ENCODE peak calls at places on chromosomes 11 and 22, in four cellular contexts. M, F, E and U are unnamed samples. For H3K4me1 and H3K36me3, the result is how much of the 10 kb centered on the place peaks cover.

GRCh38 chr11:64743591-64744543 is at the start of gene RASGRP2:
- DNase-seq in M (no peak), F (peak), E (peak), U (peak)

GRCh38 chr11:65976216-65977176 is 15.0 kb downstream of the SART1 start:
- DNase-seq in M (no peak), F (no peak), E (no peak), U (no peak)

GRCh38 chr11:16788141-16789060 is 50.0 kb downstream of the C11orf58 start:
- DNase-seq in M (peak), F (peak), E (peak), U (peak)

GRCh38 chr22:50714631-50715179 is 23.3 kb upstream of the ACR start:
- DNase-seq in M (no peak), F (no peak), E (no peak), U (no peak)

GRCh38 chr22:28977481-28977971 is 84.1 kb downstream of the C22orf31 start:
- DNase-seq in M (no peak), F (no peak), E (peak), U (no peak)

GRCh38 chr11:68982134-68982533 is 1.3 kb upstream of the MRGPRD start:
- DNase-seq in M (no peak), F (no peak), E (no peak), U (no peak)

GRCh38 chr11:62830904-62831519 is 839 bp downstream of the STX5 start:
- DNase-seq in M (no peak), F (peak), E (no peak), U (no peak)

GRCh38 chr11:14449302-14449714 is 50.3 kb downstream of the COPB1 start:
- DNase-seq in M (no peak), F (no peak), E (peak), U (no peak)

GRCh38 chr11:103529217-103529684 is 420.0 kb downstream of the DYNC2H1 start:
- DNase-seq in M (no peak), F (no peak), E (peak), U (no peak)

GRCh38 chr22:28231423-28231822 is 312.4 kb upstream of the PITPNB start:
- DNase-seq in M (peak), F (no peak), E (peak), U (peak)

GRCh38 chr22:50548046-50548912 is 2.6 kb downstream of the KLHDC7B start:
- DNase-seq in M (no peak), F (no peak), E (peak), U (no peak)

GRCh38 chr11:42777776-42778175 is 534.0 kb upstream of the API5 start:
- DNase-seq in M (no peak), F (no peak), E (no peak), U (no peak)

GRCh38 chr11:125517116-125517804 is 21.2 kb upstream of the FEZ1 start:
- DNase-seq in M (peak), F (peak), E (peak), U (peak)

GRCh38 chr11:69307421-69307820 is 13.5 kb downstream of the MYEOV start:
- DNase-seq in M (no peak), F (no peak), E (no peak), U (no peak)

GRCh38 chr11:69662806-69663205 is 12.3 kb downstream of the LTO1 start:
- DNase-seq in M (no peak), F (no peak), E (no peak), U (peak)

GRCh38 chr11:93267383-93267782 is 63.2 kb upstream of the DEUP1 start:
- DNase-seq in M (no peak), F (no peak), E (no peak), U (peak)

GRCh38 chr11:2891291-2891690 is 5.7 kb upstream of the CDKN1C start:
- DNase-seq in M (no peak), F (peak), E (no peak), U (peak)

GRCh38 chr11:198236-198806 is 5.4 kb downstream of the SCGB1C1 start:
- DNase-seq in M (no peak), F (no peak), E (no peak), U (peak)

GRCh38 chr11:2927851-2928604 is 1.2 kb downstream of the PHLDA2 start:
- DNase-seq in M (no peak), F (peak), E (peak), U (no peak)

GRCh38 chr22:26436903-26437515 is 7.9 kb downstream of the ASPHD2 start:
- DNase-seq in M (no peak), F (no peak), E (no peak), U (no peak)

GRCh38 chr11:85826096-85826855 is 15.3 kb upstream of the SYTL2 start:
- DNase-seq in M (no peak), F (peak), E (peak), U (peak)

GRCh38 chr11:85823816-85824215 is 12.9 kb upstream of the SYTL2 start:
- DNase-seq in M (no peak), F (no peak), E (no peak), U (no peak)

GRCh38 chr11:111429066-111429506 is 50.0 kb upstream of the POU2AF1 start:
- DNase-seq in M (peak), F (peak), E (peak), U (peak)

GRCh38 chr11:113698515-113698914 is 7.6 kb downstream of the TMPRSS5 start:
- DNase-seq in M (no peak), F (no peak), E (no peak), U (no peak)

GRCh38 chr11:96579642-96580041 is 189.8 kb downstream of the JRKL start:
- DNase-seq in M (no peak), F (no peak), E (no peak), U (no peak)

GRCh38 chr11:2580444-2581050 is 119.2 kb downstream of the KCNQ1OT1 start:
- DNase-seq in M (no peak), F (no peak), E (no peak), U (peak)

GRCh38 chr22:49528420-49528720 is 299.3 kb downstream of the BRD1 start:
- DNase-seq in M (no peak), F (no peak), E (no peak), U (no peak)

GRCh38 chr11:114623720-114624119 is 28.1 kb upstream of the NXPE4 start:
- DNase-seq in M (no peak), F (no peak), E (no peak), U (peak)

GRCh38 chr11:7548659-7549283 is 35.0 kb downstream of the PPFIBP2 start:
- DNase-seq in M (no peak), F (peak), E (no peak), U (peak)

GRCh38 chr22:19411690-19412045 is 19.9 kb downstream of the HIRA start:
- DNase-seq in M (no peak), F (no peak), E (no peak), U (no peak)

GRCh38 chr22:45757068-45757467 is 85.4 kb downstream of the ATXN10 start:
- DNase-seq in M (peak), F (no peak), E (peak), U (peak)

DNA sequence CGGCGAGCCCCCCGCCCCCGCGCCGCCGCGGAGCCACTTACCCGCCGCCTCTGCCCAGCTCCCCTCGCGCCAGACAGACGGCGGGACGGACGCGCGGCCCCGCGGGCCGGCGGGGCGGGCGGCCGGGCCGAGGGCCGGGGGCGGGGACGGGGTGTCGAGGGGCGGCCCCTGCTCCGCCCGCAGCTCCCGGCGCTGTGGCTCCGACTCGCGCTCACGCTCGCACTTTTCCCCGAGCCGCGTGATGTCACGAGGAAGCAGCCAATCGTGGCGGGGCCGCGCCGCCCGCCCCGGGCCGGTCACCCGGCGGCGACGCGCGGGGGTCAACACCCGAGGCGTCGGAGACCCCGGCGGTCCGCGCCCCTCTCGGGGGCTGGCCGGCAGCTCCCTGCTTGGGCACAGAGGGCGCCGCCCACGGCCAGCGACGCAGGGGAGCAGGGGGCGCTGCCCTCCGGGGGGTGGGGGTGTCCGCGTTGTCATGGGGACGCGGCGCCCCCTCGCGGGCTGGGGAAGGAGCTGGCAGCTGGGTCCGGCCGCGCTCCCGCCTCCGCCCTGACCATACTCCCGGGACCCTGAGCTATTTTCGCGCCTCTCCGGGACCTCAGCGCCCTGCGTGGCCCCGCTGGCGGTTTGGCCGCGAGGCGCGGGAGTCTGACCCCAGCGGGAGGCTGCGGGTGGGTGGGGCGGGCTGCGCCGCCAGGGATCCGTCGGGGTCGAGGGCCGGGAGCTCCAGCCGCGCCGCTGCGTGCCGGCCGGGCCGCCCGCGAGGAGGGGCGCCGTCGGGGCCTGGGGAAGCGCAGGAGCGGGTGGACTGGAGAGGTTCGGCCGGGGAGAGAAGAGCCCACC is at the start of gene CHRM4:
- DNase-seq in M (no peak), F (peak), E (peak), U (peak)
- H3K4me1 ChIP-seq in M (under half), F (half or more), E (under half), U (under half)

GRCh38 chr11:102318469-102318868 is 1.2 kb downstream of the BIRC3 start:
- DNase-seq in M (no peak), F (no peak), E (peak), U (no peak)
- H3K9ac ChIP-seq in M (no peak), F (no peak), E (no peak), U (no peak)

DNA sequence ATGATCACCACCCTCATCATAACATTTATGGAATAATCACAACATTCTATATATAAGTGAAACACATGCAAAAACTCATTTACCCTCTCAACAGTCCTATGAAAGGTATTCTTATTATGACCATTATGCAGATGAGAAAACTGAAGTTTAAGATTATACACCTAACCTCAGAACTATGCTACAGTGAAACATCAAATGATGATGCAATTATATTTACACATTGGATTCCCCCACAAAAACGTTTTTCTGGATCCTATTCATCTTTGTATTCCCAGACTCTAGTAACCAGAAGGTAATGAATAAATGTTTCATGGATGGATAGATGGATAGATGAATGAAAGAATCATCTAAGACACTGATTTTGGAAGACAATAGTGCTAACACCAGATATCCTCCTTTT is 54.8 kb downstream of the TCP11L1 start:
- DNase-seq in M (no peak), F (no peak), E (no peak), U (no peak)
- H3K36me3 ChIP-seq in M (half or more), F (under half), E (under half), U (half or more)

DNA sequence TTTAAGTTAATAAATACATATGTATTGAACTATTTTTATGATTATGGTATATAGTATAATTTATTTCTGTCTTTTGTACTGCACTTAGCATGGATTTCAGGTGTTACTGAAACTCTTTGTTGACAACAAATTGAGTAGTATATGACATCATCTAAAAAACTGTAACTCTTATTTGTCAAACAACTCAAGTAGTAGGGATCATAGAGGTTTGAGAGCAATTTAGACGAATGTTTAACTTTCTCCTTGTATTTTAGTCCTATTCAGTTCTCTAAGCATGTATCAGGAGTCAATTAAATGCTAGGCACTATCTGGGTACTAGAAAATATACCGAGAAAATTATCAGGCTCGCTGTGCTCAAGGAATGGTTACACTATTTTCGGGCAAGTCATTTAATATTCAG is 595.2 kb downstream of the METTL15 start:
- DNase-seq in M (no peak), F (no peak), E (no peak), U (no peak)
- H3K4me1 ChIP-seq in M (under half), F (under half), E (under half), U (under half)

GRCh38 chr11:124075841-124076571 is 34.9 kb upstream of the OR10G7 start:
- DNase-seq in M (no peak), F (no peak), E (peak), U (peak)
- H3K9ac ChIP-seq in M (peak), F (no peak), E (no peak), U (no peak)